ENCODE peak calls at places on chromosome 13, in eight cellular contexts. One of them, this sample, is unnamed. For H3K36me3, the result is how much of the 10 kb centered on the place peaks cover.

GRCh38 chr13:40508112-40508511 is 158.3 kb downstream of the FOXO1 start:
- DNase-seq in keratinocyte: no peak
- DNase-seq in cardiac muscle cell: peak
- DNase-seq in left lung: no peak
- DNase-seq in heart left ventricle: no peak
- DNase-seq in bronchial epithelial cell: peak
- DNase-seq in IMR-90: no peak
- DNase-seq in PC-3: no peak
- DNase-seq in this sample: no peak

GRCh38 chr13:60372141-60372540 is 24.9 kb upstream of the TDRD3 start:
- DNase-seq in keratinocyte: no peak
- DNase-seq in cardiac muscle cell: no peak
- DNase-seq in left lung: no peak
- DNase-seq in heart left ventricle: no peak
- DNase-seq in bronchial epithelial cell: no peak
- DNase-seq in IMR-90: no peak
- DNase-seq in PC-3: no peak
- DNase-seq in this sample: no peak

GRCh38 chr13:21078501-21078900 is 17.1 kb upstream of the LATS2 start:
- DNase-seq in keratinocyte: no peak
- DNase-seq in cardiac muscle cell: no peak
- DNase-seq in left lung: no peak
- DNase-seq in heart left ventricle: no peak
- DNase-seq in bronchial epithelial cell: no peak
- DNase-seq in IMR-90: peak
- DNase-seq in PC-3: no peak
- DNase-seq in this sample: peak

GRCh38 chr13:46855664-46856063 is 41.2 kb downstream of the HTR2A start:
- DNase-seq in keratinocyte: no peak
- DNase-seq in cardiac muscle cell: no peak
- DNase-seq in left lung: no peak
- DNase-seq in heart left ventricle: no peak
- DNase-seq in bronchial epithelial cell: no peak
- DNase-seq in IMR-90: no peak
- DNase-seq in PC-3: no peak
- DNase-seq in this sample: no peak

GRCh38 chr13:86856996-86857395 is 814.2 kb upstream of the SLITRK5 start:
- DNase-seq in keratinocyte: no peak
- DNase-seq in cardiac muscle cell: no peak
- DNase-seq in left lung: no peak
- DNase-seq in heart left ventricle: no peak
- DNase-seq in bronchial epithelial cell: peak
- DNase-seq in IMR-90: peak
- DNase-seq in PC-3: peak
- DNase-seq in this sample: no peak

GRCh38 chr13:112638919-112639318 is 50.9 kb upstream of the ATP11A start:
- DNase-seq in keratinocyte: no peak
- DNase-seq in cardiac muscle cell: no peak
- DNase-seq in left lung: no peak
- DNase-seq in heart left ventricle: no peak
- DNase-seq in bronchial epithelial cell: no peak
- DNase-seq in IMR-90: no peak
- DNase-seq in PC-3: no peak
- DNase-seq in this sample: no peak

GRCh38 chr13:37640499-37640898 is 41.9 kb upstream of the POSTN start:
- DNase-seq in keratinocyte: no peak
- DNase-seq in cardiac muscle cell: peak
- DNase-seq in left lung: no peak
- DNase-seq in heart left ventricle: no peak
- DNase-seq in bronchial epithelial cell: peak
- DNase-seq in IMR-90: peak
- DNase-seq in PC-3: peak
- DNase-seq in this sample: peak

GRCh38 chr13:97749174-97749573 is 204.3 kb upstream of the IPO5 start:
- DNase-seq in keratinocyte: no peak
- DNase-seq in cardiac muscle cell: peak
- DNase-seq in left lung: no peak
- DNase-seq in heart left ventricle: no peak
- DNase-seq in bronchial epithelial cell: peak
- DNase-seq in IMR-90: peak
- DNase-seq in PC-3: peak
- DNase-seq in this sample: no peak

GRCh38 chr13:43797869-43798268 is 11.1 kb upstream of the ENOX1 start:
- DNase-seq in keratinocyte: no peak
- DNase-seq in cardiac muscle cell: peak
- DNase-seq in left lung: no peak
- DNase-seq in heart left ventricle: no peak
- DNase-seq in bronchial epithelial cell: no peak
- DNase-seq in IMR-90: peak
- DNase-seq in PC-3: no peak
- DNase-seq in this sample: peak

GRCh38 chr13:98349731-98350305 is 172.7 kb upstream of the RNF113B start:
- DNase-seq in keratinocyte: no peak
- DNase-seq in cardiac muscle cell: no peak
- DNase-seq in left lung: no peak
- DNase-seq in heart left ventricle: no peak
- DNase-seq in bronchial epithelial cell: no peak
- DNase-seq in IMR-90: no peak
- DNase-seq in PC-3: no peak
- DNase-seq in this sample: no peak

GRCh38 chr13:75256922-75257321 is 225.0 kb downstream of the TBC1D4 start:
- DNase-seq in keratinocyte: peak
- DNase-seq in cardiac muscle cell: no peak
- DNase-seq in left lung: no peak
- DNase-seq in heart left ventricle: no peak
- DNase-seq in bronchial epithelial cell: peak
- DNase-seq in IMR-90: no peak
- DNase-seq in PC-3: peak
- DNase-seq in this sample: no peak

GRCh38 chr13:46951516-46951915 is 54.7 kb upstream of the HTR2A start:
- DNase-seq in keratinocyte: no peak
- DNase-seq in cardiac muscle cell: no peak
- DNase-seq in left lung: no peak
- DNase-seq in heart left ventricle: no peak
- DNase-seq in bronchial epithelial cell: peak
- DNase-seq in IMR-90: no peak
- DNase-seq in PC-3: peak
- DNase-seq in this sample: no peak

GRCh38 chr13:50226515-50227147 is 211.4 kb downstream of the KCNRG start:
- DNase-seq in keratinocyte: no peak
- DNase-seq in cardiac muscle cell: no peak
- DNase-seq in left lung: no peak
- DNase-seq in heart left ventricle: no peak
- DNase-seq in bronchial epithelial cell: no peak
- DNase-seq in IMR-90: no peak
- DNase-seq in PC-3: no peak
- DNase-seq in this sample: no peak

GRCh38 chr13:75769141-75769905 is 133.2 kb downstream of the LMO7 start:
- DNase-seq in keratinocyte: no peak
- DNase-seq in cardiac muscle cell: no peak
- DNase-seq in left lung: no peak
- DNase-seq in heart left ventricle: no peak
- DNase-seq in bronchial epithelial cell: no peak
- DNase-seq in IMR-90: no peak
- DNase-seq in PC-3: no peak
- DNase-seq in this sample: no peak

GRCh38 chr13:27264648-27265047 is 6.0 kb upstream of the RASL11A start:
- DNase-seq in keratinocyte: no peak
- DNase-seq in cardiac muscle cell: no peak
- DNase-seq in left lung: no peak
- DNase-seq in heart left ventricle: no peak
- DNase-seq in bronchial epithelial cell: no peak
- DNase-seq in IMR-90: no peak
- DNase-seq in PC-3: no peak
- DNase-seq in this sample: no peak

GRCh38 chr13:50353651-50354415 is 338.6 kb downstream of the KCNRG start:
- DNase-seq in keratinocyte: no peak
- DNase-seq in cardiac muscle cell: peak
- DNase-seq in left lung: no peak
- DNase-seq in heart left ventricle: no peak
- DNase-seq in bronchial epithelial cell: peak
- DNase-seq in IMR-90: peak
- DNase-seq in PC-3: peak
- DNase-seq in this sample: peak

GRCh38 chr13:85709072-85709471 is 90.1 kb downstream of the SLITRK6 start:
- DNase-seq in keratinocyte: no peak
- DNase-seq in cardiac muscle cell: peak
- DNase-seq in left lung: no peak
- DNase-seq in heart left ventricle: no peak
- DNase-seq in bronchial epithelial cell: no peak
- DNase-seq in IMR-90: peak
- DNase-seq in PC-3: peak
- DNase-seq in this sample: peak

GRCh38 chr13:112968910-112969691 is at the start of gene MCF2L:
- DNase-seq in keratinocyte: no peak
- DNase-seq in cardiac muscle cell: peak
- DNase-seq in left lung: peak
- DNase-seq in heart left ventricle: no peak
- DNase-seq in bronchial epithelial cell: peak
- DNase-seq in IMR-90: peak
- DNase-seq in PC-3: peak
- DNase-seq in this sample: peak

GRCh38 chr13:20424959-20425358 is 100.7 kb downstream of the CRYL1 start:
- DNase-seq in keratinocyte: no peak
- DNase-seq in cardiac muscle cell: peak
- DNase-seq in left lung: no peak
- DNase-seq in heart left ventricle: no peak
- DNase-seq in bronchial epithelial cell: no peak
- DNase-seq in IMR-90: no peak
- DNase-seq in PC-3: no peak
- DNase-seq in this sample: no peak

GRCh38 chr13:62799931-62800436 is 1384.3 kb upstream of the PCDH20 start:
- DNase-seq in keratinocyte: no peak
- DNase-seq in cardiac muscle cell: no peak
- DNase-seq in left lung: peak
- DNase-seq in heart left ventricle: no peak
- DNase-seq in bronchial epithelial cell: no peak
- DNase-seq in IMR-90: no peak
- DNase-seq in PC-3: no peak
- DNase-seq in this sample: no peak

GRCh38 chr13:38667526-38668094 is 19.3 kb upstream of the FREM2 start:
- DNase-seq in keratinocyte: no peak
- DNase-seq in cardiac muscle cell: peak
- DNase-seq in left lung: no peak
- DNase-seq in heart left ventricle: no peak
- DNase-seq in bronchial epithelial cell: no peak
- DNase-seq in IMR-90: no peak
- DNase-seq in PC-3: no peak
- DNase-seq in this sample: no peak

GRCh38 chr13:41509996-41510395 is 52.6 kb downstream of the RGCC start:
- DNase-seq in keratinocyte: no peak
- DNase-seq in cardiac muscle cell: no peak
- DNase-seq in left lung: no peak
- DNase-seq in heart left ventricle: no peak
- DNase-seq in bronchial epithelial cell: no peak
- DNase-seq in IMR-90: no peak
- DNase-seq in PC-3: no peak
- DNase-seq in this sample: no peak

GRCh38 chr13:46672338-46673090 is 119.5 kb downstream of the LRCH1 start:
- DNase-seq in keratinocyte: no peak
- DNase-seq in cardiac muscle cell: no peak
- DNase-seq in left lung: no peak
- DNase-seq in heart left ventricle: no peak
- DNase-seq in bronchial epithelial cell: no peak
- DNase-seq in IMR-90: no peak
- DNase-seq in PC-3: no peak
- DNase-seq in this sample: no peak

DNA sequence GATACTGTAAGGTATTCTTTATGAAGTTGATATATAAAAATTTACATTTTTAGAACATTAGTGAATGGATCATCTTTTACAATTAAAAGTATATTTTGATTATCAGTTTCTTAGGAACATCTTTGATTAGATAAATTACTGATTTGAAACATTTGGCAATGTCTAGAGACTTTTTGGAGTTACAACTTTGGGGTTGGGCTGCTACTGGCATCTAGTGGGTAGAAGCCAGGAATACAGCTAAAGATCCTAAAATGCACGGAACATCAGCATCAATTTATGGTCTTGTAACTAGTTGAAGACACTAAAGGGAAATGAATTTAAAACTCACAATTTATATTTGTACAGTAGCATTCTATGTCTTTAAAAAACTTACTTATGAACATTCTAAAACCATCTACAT is 19.9 kb downstream of the POMP start:
- DNase-seq in keratinocyte: no peak
- DNase-seq in cardiac muscle cell: no peak
- DNase-seq in left lung: no peak
- DNase-seq in heart left ventricle: no peak
- DNase-seq in bronchial epithelial cell: no peak
- DNase-seq in IMR-90: no peak
- DNase-seq in PC-3: peak
- DNase-seq in this sample: peak
- H3K36me3 ChIP-seq in keratinocyte: under half
- H3K36me3 ChIP-seq in cardiac muscle cell: under half
- H3K36me3 ChIP-seq in left lung: under half
- H3K36me3 ChIP-seq in heart left ventricle: half or more
- H3K36me3 ChIP-seq in bronchial epithelial cell: under half
- H3K36me3 ChIP-seq in IMR-90: under half
- H3K36me3 ChIP-seq in PC-3: under half
- H3K36me3 ChIP-seq in this sample: half or more

GRCh38 chr13:30634838-30635237 is 17.1 kb downstream of the USPL1 start:
- DNase-seq in keratinocyte: no peak
- DNase-seq in cardiac muscle cell: no peak
- DNase-seq in left lung: no peak
- DNase-seq in heart left ventricle: no peak
- DNase-seq in bronchial epithelial cell: no peak
- DNase-seq in IMR-90: no peak
- DNase-seq in PC-3: no peak
- DNase-seq in this sample: no peak
- H3K36me3 ChIP-seq in keratinocyte: under half
- H3K36me3 ChIP-seq in cardiac muscle cell: under half
- H3K36me3 ChIP-seq in left lung: under half
- H3K36me3 ChIP-seq in heart left ventricle: half or more
- H3K36me3 ChIP-seq in bronchial epithelial cell: under half
- H3K36me3 ChIP-seq in IMR-90: under half
- H3K36me3 ChIP-seq in PC-3: under half
- H3K36me3 ChIP-seq in this sample: under half

DNA sequence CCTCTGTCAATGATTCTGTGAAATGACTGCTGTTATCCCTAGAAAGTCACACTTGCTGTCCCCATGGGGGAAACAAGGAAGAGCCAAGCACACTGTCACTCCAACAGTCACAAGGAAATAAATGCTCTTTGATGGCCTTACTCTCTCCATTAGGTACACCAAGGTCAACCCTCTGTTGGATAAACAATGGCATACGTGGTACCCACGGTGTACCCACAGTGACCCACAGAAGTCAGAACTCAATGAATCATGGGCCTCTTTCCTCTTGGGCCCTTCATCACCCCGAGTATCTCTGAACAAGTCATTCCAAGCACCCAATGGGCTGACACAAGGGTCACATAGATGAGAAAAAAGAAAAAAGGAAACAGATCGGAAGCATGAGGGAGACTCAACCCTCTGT is 15.4 kb downstream of the DZIP1 start:
- DNase-seq in keratinocyte: no peak
- DNase-seq in cardiac muscle cell: no peak
- DNase-seq in left lung: no peak
- DNase-seq in heart left ventricle: no peak
- DNase-seq in bronchial epithelial cell: no peak
- DNase-seq in IMR-90: no peak
- DNase-seq in PC-3: no peak
- DNase-seq in this sample: no peak
- H3K36me3 ChIP-seq in keratinocyte: under half
- H3K36me3 ChIP-seq in cardiac muscle cell: under half
- H3K36me3 ChIP-seq in left lung: under half
- H3K36me3 ChIP-seq in heart left ventricle: under half
- H3K36me3 ChIP-seq in bronchial epithelial cell: under half
- H3K36me3 ChIP-seq in IMR-90: half or more
- H3K36me3 ChIP-seq in PC-3: under half
- H3K36me3 ChIP-seq in this sample: half or more

GRCh38 chr13:51666316-51666715 is 82.1 kb downstream of the WDFY2 start:
- DNase-seq in keratinocyte: no peak
- DNase-seq in cardiac muscle cell: no peak
- DNase-seq in left lung: no peak
- DNase-seq in heart left ventricle: no peak
- DNase-seq in bronchial epithelial cell: no peak
- DNase-seq in IMR-90: no peak
- DNase-seq in PC-3: peak
- DNase-seq in this sample: no peak
- H3K36me3 ChIP-seq in keratinocyte: under half
- H3K36me3 ChIP-seq in cardiac muscle cell: under half
- H3K36me3 ChIP-seq in left lung: under half
- H3K36me3 ChIP-seq in heart left ventricle: under half
- H3K36me3 ChIP-seq in bronchial epithelial cell: under half
- H3K36me3 ChIP-seq in IMR-90: under half
- H3K36me3 ChIP-seq in PC-3: under half
- H3K36me3 ChIP-seq in this sample: under half